ENCODE peak calls at places on chromosomes 1 and 21, in nine cellular contexts. B, W, N, Q, D, K, L, J and O are unnamed samples.

GRCh38 chr1:23548704-23549143 is 10.6 kb downstream of the ID3 start:
- DNase-seq in K (peak), W (no peak), D (peak), B (no peak), J (peak), Q (no peak), L (peak), N (no peak), O (peak)

GRCh38 chr1:100989306-100990077 is 36.1 kb downstream of the DPH5 start:
- DNase-seq in K (no peak), N (peak), W (no peak), L (peak), J (no peak), B (no peak), D (no peak), Q (no peak), O (peak)

GRCh38 chr1:6288026-6288425 is 27.1 kb upstream of the GPR153 start:
- DNase-seq in N (no peak), Q (no peak), K (no peak), D (peak), B (no peak), W (no peak), L (no peak), J (no peak), O (no peak)

GRCh38 chr1:101995984-101996731 is 568 bp downstream of the OLFM3 start:
- DNase-seq in L (no peak), B (no peak), N (no peak), J (no peak), W (no peak), D (no peak), K (no peak), Q (no peak), O (no peak)

GRCh38 chr1:54980528-54981241 is at the start of gene TMEM61:
- DNase-seq in N (peak), K (peak), L (no peak), J (no peak), Q (peak), W (no peak), D (peak), B (no peak), O (no peak)

GRCh38 chr1:24762133-24762676 is 17.0 kb downstream of the CLIC4 start:
- DNase-seq in B (no peak), Q (no peak), N (no peak), W (no peak), L (no peak), D (no peak), K (no peak), J (no peak), O (peak)

GRCh38 chr1:208654241-208654640 is 410.1 kb upstream of the PLXNA2 start:
- DNase-seq in L (peak), W (no peak), J (no peak), D (no peak), B (no peak), Q (no peak), N (peak), K (no peak), O (peak)

GRCh38 chr1:110235839-110236682 is 25.9 kb downstream of the KCNC4 start:
- DNase-seq in D (peak), B (no peak), W (no peak), Q (no peak), J (no peak), N (peak), L (peak), K (no peak), O (peak)

GRCh38 chr21:36169465-36170128 is 13.0 kb downstream of the DOP1B start:
- DNase-seq in Q (no peak), K (no peak), D (no peak), L (no peak), B (no peak), N (no peak), W (no peak), J (no peak), O (no peak)
- TF ChIP-seq CTCF in Q (no peak), K (no peak), D (no peak), L (no peak), B (no peak), N (peak), W (no peak), J (no peak), O (peak)

GRCh38 chr1:175433586-175434267 is 241.2 kb upstream of the KIAA0040 start:
- DNase-seq in K (no peak), W (no peak), L (no peak), N (no peak), B (no peak), Q (no peak), D (no peak), J (no peak), O (no peak)

DNA sequence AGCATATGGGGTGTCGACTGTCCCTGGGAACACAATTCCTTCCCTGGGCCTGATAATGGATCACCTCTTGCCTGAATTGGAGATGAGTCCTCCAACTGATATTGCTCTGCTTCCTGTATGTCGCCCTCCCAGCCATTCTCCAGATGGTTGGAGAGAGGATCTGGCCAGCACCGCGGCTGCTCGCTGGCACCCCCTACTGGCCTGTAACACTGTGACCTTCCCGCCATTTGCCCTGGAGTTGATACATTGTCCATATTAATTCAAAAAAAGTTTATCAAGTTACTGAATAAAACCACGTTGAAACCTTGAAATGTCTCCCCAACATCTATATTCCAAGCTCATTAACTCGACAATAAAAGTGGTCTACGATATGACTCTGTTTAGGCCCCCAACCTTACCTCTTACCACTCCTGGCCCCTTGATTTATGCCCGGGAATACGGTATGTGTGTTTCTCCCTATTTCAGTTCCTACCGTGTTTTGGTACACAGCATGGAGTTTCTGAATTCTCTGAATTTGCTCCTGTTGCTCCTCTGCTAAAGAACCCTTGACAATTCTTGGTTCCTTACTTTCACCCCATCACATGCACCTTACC is 241.8 kb upstream of the KIAA0040 start:
- DNase-seq in L (no peak), W (no peak), Q (no peak), B (no peak), N (no peak), D (no peak), K (no peak), J (no peak), O (no peak)
- TF ChIP-seq CTCF in L (no peak), W (no peak), Q (peak), B (no peak), N (peak), D (no peak), K (no peak), J (no peak), O (peak)

GRCh38 chr1:201730611-201731010 is 98.3 kb upstream of the IPO9 start:
- DNase-seq in N (no peak), Q (no peak), D (no peak), J (no peak), W (no peak), K (no peak), L (no peak), B (no peak), O (no peak)

GRCh38 chr1:201732351-201732750 is 96.6 kb upstream of the IPO9 start:
- DNase-seq in W (no peak), J (no peak), N (no peak), L (no peak), D (no peak), K (no peak), Q (no peak), B (no peak), O (peak)

GRCh38 chr1:201731142-201731541 is 97.8 kb upstream of the IPO9 start:
- DNase-seq in L (no peak), K (no peak), W (no peak), D (no peak), Q (no peak), J (no peak), N (no peak), B (no peak), O (no peak)

GRCh38 chr1:201728731-201729130 is 100.2 kb upstream of the IPO9 start:
- DNase-seq in W (no peak), L (no peak), N (no peak), Q (no peak), K (no peak), J (no peak), B (no peak), D (no peak), O (no peak)

GRCh38 chr1:201731592-201731991 is 97.4 kb upstream of the IPO9 start:
- DNase-seq in B (no peak), K (no peak), D (no peak), W (no peak), N (no peak), L (no peak), Q (no peak), J (no peak), O (no peak)
- TF ChIP-seq CTCF in B (no peak), K (no peak), D (no peak), W (no peak), N (no peak), L (no peak), Q (no peak), J (no peak), O (no peak)

GRCh38 chr1:193333166-193333565 is 146.8 kb upstream of the B3GALT2 start:
- DNase-seq in Q (no peak), D (no peak), N (no peak), K (no peak), L (no peak), J (no peak), B (no peak), W (no peak), O (no peak)
- TF ChIP-seq CTCF in Q (no peak), D (no peak), N (no peak), K (no peak), L (no peak), J (no peak), B (no peak), W (no peak), O (no peak)

GRCh38 chr21:27190601-27191000 is 223.7 kb upstream of the ADAMTS5 start:
- DNase-seq in L (no peak), N (peak), K (no peak), W (no peak), Q (no peak), B (no peak), D (no peak), J (no peak), O (peak)
- TF ChIP-seq CTCF in L (no peak), N (no peak), K (no peak), W (no peak), Q (no peak), B (no peak), D (no peak), J (no peak), O (no peak)

GRCh38 chr1:10564063-10564462 is 89.3 kb downstream of the PEX14 start:
- DNase-seq in K (no peak), J (no peak), N (no peak), W (no peak), D (no peak), L (no peak), Q (no peak), B (no peak), O (no peak)

GRCh38 chr1:10557714-10558113 is 83.0 kb downstream of the PEX14 start:
- DNase-seq in B (no peak), K (no peak), Q (no peak), N (no peak), L (no peak), W (no peak), D (no peak), J (no peak), O (no peak)

GRCh38 chr1:10561497-10561896 is 86.7 kb downstream of the PEX14 start:
- DNase-seq in B (no peak), D (no peak), Q (no peak), J (no peak), K (no peak), W (no peak), N (no peak), L (peak), O (peak)

GRCh38 chr1:10559386-10559785 is 84.6 kb downstream of the PEX14 start:
- DNase-seq in Q (no peak), K (no peak), L (no peak), B (no peak), N (no peak), D (no peak), W (no peak), J (no peak), O (no peak)

GRCh38 chr1:10561955-10562354 is 87.2 kb downstream of the PEX14 start:
- DNase-seq in J (no peak), K (no peak), L (peak), W (no peak), N (no peak), D (no peak), B (no peak), Q (no peak), O (no peak)
- TF ChIP-seq CTCF in J (no peak), K (no peak), L (peak), W (no peak), N (peak), D (no peak), B (no peak), Q (no peak), O (peak)